ENCODE peak calls at places on chromosomes 3 and 15, in eight cellular contexts. One of them, this sample, is unnamed.

GRCh38 chr3:128009952-128010846 is 42.0 kb upstream of the SEC61A1 start:
- DNase-seq in endothelial cell of umbilical vein: no peak
- DNase-seq in mesenchymal stem cell: peak
- DNase-seq in IMR-90: peak
- DNase-seq in fibroblast of lung: peak
- DNase-seq in HCT116: no peak
- DNase-seq in PC-3: no peak
- DNase-seq in keratinocyte: no peak
- DNase-seq in this sample: no peak

GRCh38 chr3:79845546-79845945 is 77.7 kb upstream of the ROBO1 start:
- DNase-seq in endothelial cell of umbilical vein: no peak
- DNase-seq in mesenchymal stem cell: no peak
- DNase-seq in IMR-90: no peak
- DNase-seq in fibroblast of lung: peak
- DNase-seq in HCT116: no peak
- DNase-seq in PC-3: no peak
- DNase-seq in keratinocyte: no peak
- DNase-seq in this sample: no peak

GRCh38 chr3:72448375-72448823 is 399.8 kb downstream of the SHQ1 start:
- DNase-seq in endothelial cell of umbilical vein: no peak
- DNase-seq in mesenchymal stem cell: no peak
- DNase-seq in IMR-90: no peak
- DNase-seq in fibroblast of lung: no peak
- DNase-seq in HCT116: no peak
- DNase-seq in PC-3: no peak
- DNase-seq in keratinocyte: no peak
- DNase-seq in this sample: no peak

GRCh38 chr3:159941043-159941994 is 47.3 kb upstream of the IL12A start:
- DNase-seq in endothelial cell of umbilical vein: no peak
- DNase-seq in mesenchymal stem cell: no peak
- DNase-seq in IMR-90: peak
- DNase-seq in fibroblast of lung: peak
- DNase-seq in HCT116: no peak
- DNase-seq in PC-3: peak
- DNase-seq in keratinocyte: no peak
- DNase-seq in this sample: no peak

GRCh38 chr3:107106316-107106715 is 270.9 kb upstream of the CCDC54 start:
- DNase-seq in endothelial cell of umbilical vein: no peak
- DNase-seq in mesenchymal stem cell: peak
- DNase-seq in IMR-90: peak
- DNase-seq in fibroblast of lung: peak
- DNase-seq in HCT116: peak
- DNase-seq in PC-3: peak
- DNase-seq in keratinocyte: no peak
- DNase-seq in this sample: no peak

GRCh38 chr15:40232625-40233070 is 6.2 kb upstream of the PAK6 start:
- DNase-seq in endothelial cell of umbilical vein: no peak
- DNase-seq in mesenchymal stem cell: no peak
- DNase-seq in IMR-90: peak
- DNase-seq in fibroblast of lung: peak
- DNase-seq in HCT116: no peak
- DNase-seq in PC-3: no peak
- DNase-seq in keratinocyte: no peak
- DNase-seq in this sample: no peak

GRCh38 chr15:53036641-53037040 is 246.5 kb upstream of the ONECUT1 start:
- DNase-seq in endothelial cell of umbilical vein: no peak
- DNase-seq in mesenchymal stem cell: no peak
- DNase-seq in IMR-90: no peak
- DNase-seq in fibroblast of lung: no peak
- DNase-seq in HCT116: no peak
- DNase-seq in PC-3: no peak
- DNase-seq in keratinocyte: no peak
- DNase-seq in this sample: no peak

GRCh38 chr15:52357949-52358348 is 62.3 kb upstream of the MYO5C start:
- DNase-seq in endothelial cell of umbilical vein: no peak
- DNase-seq in mesenchymal stem cell: no peak
- DNase-seq in IMR-90: no peak
- DNase-seq in fibroblast of lung: no peak
- DNase-seq in HCT116: no peak
- DNase-seq in PC-3: no peak
- DNase-seq in keratinocyte: no peak
- DNase-seq in this sample: no peak

GRCh38 chr3:187450791-187451190 is 82.6 kb downstream of the RTP4 start:
- DNase-seq in endothelial cell of umbilical vein: no peak
- DNase-seq in mesenchymal stem cell: no peak
- DNase-seq in IMR-90: no peak
- DNase-seq in fibroblast of lung: no peak
- DNase-seq in HCT116: no peak
- DNase-seq in PC-3: no peak
- DNase-seq in keratinocyte: no peak
- DNase-seq in this sample: no peak

GRCh38 chr3:40841131-40841530 is 316.4 kb downstream of the ZNF621 start:
- DNase-seq in endothelial cell of umbilical vein: no peak
- DNase-seq in mesenchymal stem cell: no peak
- DNase-seq in IMR-90: no peak
- DNase-seq in fibroblast of lung: no peak
- DNase-seq in HCT116: no peak
- DNase-seq in PC-3: no peak
- DNase-seq in keratinocyte: no peak
- DNase-seq in this sample: no peak

GRCh38 chr3:3619815-3620214 is 179.4 kb upstream of the LRRN1 start:
- DNase-seq in endothelial cell of umbilical vein: no peak
- DNase-seq in mesenchymal stem cell: no peak
- DNase-seq in IMR-90: no peak
- DNase-seq in fibroblast of lung: no peak
- DNase-seq in HCT116: no peak
- DNase-seq in PC-3: no peak
- DNase-seq in keratinocyte: no peak
- DNase-seq in this sample: no peak

GRCh38 chr15:44084171-44084570 is 110.9 kb downstream of the FRMD5 start:
- DNase-seq in endothelial cell of umbilical vein: peak
- DNase-seq in mesenchymal stem cell: no peak
- DNase-seq in IMR-90: no peak
- DNase-seq in fibroblast of lung: peak
- DNase-seq in HCT116: no peak
- DNase-seq in PC-3: no peak
- DNase-seq in keratinocyte: no peak
- DNase-seq in this sample: no peak

GRCh38 chr15:65384895-65385867 is 7.4 kb upstream of the IGDCC3 start:
- DNase-seq in endothelial cell of umbilical vein: peak
- DNase-seq in mesenchymal stem cell: peak
- DNase-seq in IMR-90: peak
- DNase-seq in fibroblast of lung: peak
- DNase-seq in HCT116: peak
- DNase-seq in PC-3: peak
- DNase-seq in keratinocyte: peak
- DNase-seq in this sample: peak

GRCh38 chr3:126638790-126639189 is 16.1 kb downstream of the TXNRD3 start:
- DNase-seq in endothelial cell of umbilical vein: no peak
- DNase-seq in mesenchymal stem cell: no peak
- DNase-seq in IMR-90: no peak
- DNase-seq in fibroblast of lung: no peak
- DNase-seq in HCT116: no peak
- DNase-seq in PC-3: no peak
- DNase-seq in keratinocyte: no peak
- DNase-seq in this sample: no peak

GRCh38 chr15:76057332-76058000 is 2.3 kb upstream of the TMEM266 start:
- DNase-seq in endothelial cell of umbilical vein: peak
- DNase-seq in mesenchymal stem cell: peak
- DNase-seq in IMR-90: peak
- DNase-seq in fibroblast of lung: peak
- DNase-seq in HCT116: no peak
- DNase-seq in PC-3: peak
- DNase-seq in keratinocyte: no peak
- DNase-seq in this sample: peak

GRCh38 chr15:68275165-68275746 is 2.3 kb upstream of the FEM1B start:
- DNase-seq in endothelial cell of umbilical vein: no peak
- DNase-seq in mesenchymal stem cell: peak
- DNase-seq in IMR-90: peak
- DNase-seq in fibroblast of lung: no peak
- DNase-seq in HCT116: no peak
- DNase-seq in PC-3: peak
- DNase-seq in keratinocyte: no peak
- DNase-seq in this sample: no peak

GRCh38 chr3:134898315-134898714 is 103.3 kb downstream of the EPHB1 start:
- DNase-seq in endothelial cell of umbilical vein: no peak
- DNase-seq in mesenchymal stem cell: no peak
- DNase-seq in IMR-90: no peak
- DNase-seq in fibroblast of lung: no peak
- DNase-seq in HCT116: no peak
- DNase-seq in PC-3: no peak
- DNase-seq in keratinocyte: no peak
- DNase-seq in this sample: no peak

GRCh38 chr3:113697192-113698090 is 999 bp upstream of the USF3 start:
- DNase-seq in endothelial cell of umbilical vein: peak
- DNase-seq in mesenchymal stem cell: peak
- DNase-seq in IMR-90: peak
- DNase-seq in fibroblast of lung: no peak
- DNase-seq in HCT116: no peak
- DNase-seq in PC-3: peak
- DNase-seq in keratinocyte: no peak
- DNase-seq in this sample: peak

GRCh38 chr15:101390462-101390861 is 95.4 kb upstream of the SNRPA1 start:
- DNase-seq in endothelial cell of umbilical vein: no peak
- DNase-seq in mesenchymal stem cell: no peak
- DNase-seq in IMR-90: no peak
- DNase-seq in fibroblast of lung: no peak
- DNase-seq in HCT116: no peak
- DNase-seq in PC-3: no peak
- DNase-seq in keratinocyte: no peak
- DNase-seq in this sample: no peak

GRCh38 chr3:16715281-16715680 is 110.1 kb upstream of the DAZL start:
- DNase-seq in endothelial cell of umbilical vein: no peak
- DNase-seq in mesenchymal stem cell: no peak
- DNase-seq in IMR-90: no peak
- DNase-seq in fibroblast of lung: no peak
- DNase-seq in HCT116: no peak
- DNase-seq in PC-3: no peak
- DNase-seq in keratinocyte: no peak
- DNase-seq in this sample: no peak

GRCh38 chr3:100402150-100402706 is 889 bp downstream of the LNP1 start:
- DNase-seq in endothelial cell of umbilical vein: peak
- DNase-seq in mesenchymal stem cell: peak
- DNase-seq in IMR-90: peak
- DNase-seq in fibroblast of lung: peak
- DNase-seq in HCT116: no peak
- DNase-seq in PC-3: peak
- DNase-seq in keratinocyte: no peak
- DNase-seq in this sample: peak

GRCh38 chr15:98671060-98672008 is 23.0 kb downstream of the IGF1R start:
- DNase-seq in endothelial cell of umbilical vein: peak
- DNase-seq in mesenchymal stem cell: peak
- DNase-seq in IMR-90: peak
- DNase-seq in fibroblast of lung: peak
- DNase-seq in HCT116: no peak
- DNase-seq in PC-3: no peak
- DNase-seq in keratinocyte: no peak
- DNase-seq in this sample: no peak
- H2AFZ ChIP-seq in endothelial cell of umbilical vein: peak
- H2AFZ ChIP-seq in mesenchymal stem cell: no peak
- H2AFZ ChIP-seq in IMR-90: no peak
- H2AFZ ChIP-seq in fibroblast of lung: peak
- H2AFZ ChIP-seq in HCT116: no peak
- H2AFZ ChIP-seq in PC-3: no peak
- H2AFZ ChIP-seq in keratinocyte: no peak
- H2AFZ ChIP-seq in this sample: no peak

DNA sequence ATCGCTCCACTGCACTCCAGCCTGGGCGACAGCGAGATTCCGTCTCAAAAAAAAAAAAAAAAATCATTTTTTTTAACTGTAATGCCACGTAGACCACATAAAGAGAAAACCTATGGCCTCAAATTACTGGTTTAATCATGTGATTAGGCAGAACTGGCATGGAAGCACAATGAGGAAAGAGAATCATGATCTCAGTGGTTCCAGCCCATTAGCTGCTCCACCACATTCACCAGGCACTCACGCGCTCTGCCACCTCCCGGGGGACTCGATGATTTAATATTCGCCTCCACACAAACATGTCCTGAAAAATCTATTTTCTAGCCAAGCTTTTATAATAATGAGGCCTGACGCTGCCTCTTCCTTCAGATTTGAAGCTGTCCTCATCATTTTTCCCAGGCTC is 204.7 kb downstream of the TBL1XR1 start:
- DNase-seq in endothelial cell of umbilical vein: no peak
- DNase-seq in mesenchymal stem cell: no peak
- DNase-seq in IMR-90: no peak
- DNase-seq in fibroblast of lung: no peak
- DNase-seq in HCT116: no peak
- DNase-seq in PC-3: no peak
- DNase-seq in keratinocyte: no peak
- DNase-seq in this sample: no peak
- H3K27ac ChIP-seq in endothelial cell of umbilical vein: no peak
- H3K27ac ChIP-seq in mesenchymal stem cell: no peak
- H3K27ac ChIP-seq in IMR-90: no peak
- H3K27ac ChIP-seq in fibroblast of lung: no peak
- H3K27ac ChIP-seq in HCT116: no peak
- H3K27ac ChIP-seq in PC-3: no peak
- H3K27ac ChIP-seq in keratinocyte: no peak
- H3K27ac ChIP-seq in this sample: no peak

GRCh38 chr3:57166660-57167059 is 1.5 kb upstream of the IL17RD start:
- DNase-seq in endothelial cell of umbilical vein: no peak
- DNase-seq in mesenchymal stem cell: no peak
- DNase-seq in IMR-90: no peak
- DNase-seq in fibroblast of lung: no peak
- DNase-seq in HCT116: no peak
- DNase-seq in PC-3: no peak
- DNase-seq in keratinocyte: no peak
- DNase-seq in this sample: no peak

GRCh38 chr3:57170946-57171345 is 5.8 kb upstream of the IL17RD start:
- DNase-seq in endothelial cell of umbilical vein: no peak
- DNase-seq in mesenchymal stem cell: no peak
- DNase-seq in IMR-90: no peak
- DNase-seq in fibroblast of lung: no peak
- DNase-seq in HCT116: no peak
- DNase-seq in PC-3: peak
- DNase-seq in keratinocyte: no peak
- DNase-seq in this sample: no peak

GRCh38 chr3:57169872-57170623 is 4.9 kb upstream of the IL17RD start:
- DNase-seq in endothelial cell of umbilical vein: peak
- DNase-seq in mesenchymal stem cell: peak
- DNase-seq in IMR-90: peak
- DNase-seq in fibroblast of lung: peak
- DNase-seq in HCT116: peak
- DNase-seq in PC-3: peak
- DNase-seq in keratinocyte: peak
- DNase-seq in this sample: peak

GRCh38 chr3:57168151-57168550 is 3.0 kb upstream of the IL17RD start:
- DNase-seq in endothelial cell of umbilical vein: no peak
- DNase-seq in mesenchymal stem cell: no peak
- DNase-seq in IMR-90: no peak
- DNase-seq in fibroblast of lung: no peak
- DNase-seq in HCT116: no peak
- DNase-seq in PC-3: no peak
- DNase-seq in keratinocyte: no peak
- DNase-seq in this sample: no peak

GRCh38 chr3:57169106-57169505 is 4.0 kb upstream of the IL17RD start:
- DNase-seq in endothelial cell of umbilical vein: no peak
- DNase-seq in mesenchymal stem cell: no peak
- DNase-seq in IMR-90: no peak
- DNase-seq in fibroblast of lung: no peak
- DNase-seq in HCT116: no peak
- DNase-seq in PC-3: no peak
- DNase-seq in keratinocyte: no peak
- DNase-seq in this sample: no peak
- H3K4me3 ChIP-seq in endothelial cell of umbilical vein: no peak
- H3K4me3 ChIP-seq in mesenchymal stem cell: no peak
- H3K4me3 ChIP-seq in IMR-90: no peak
- H3K4me3 ChIP-seq in fibroblast of lung: no peak
- H3K4me3 ChIP-seq in HCT116: no peak
- H3K4me3 ChIP-seq in PC-3: no peak
- H3K4me3 ChIP-seq in keratinocyte: no peak
- H3K4me3 ChIP-seq in this sample: no peak

GRCh38 chr3:141460097-141460704 is 26.6 kb upstream of the RASA2 start:
- DNase-seq in endothelial cell of umbilical vein: peak
- DNase-seq in mesenchymal stem cell: peak
- DNase-seq in IMR-90: peak
- DNase-seq in fibroblast of lung: peak
- DNase-seq in HCT116: peak
- DNase-seq in PC-3: peak
- DNase-seq in keratinocyte: no peak
- DNase-seq in this sample: peak
- H2AFZ ChIP-seq in endothelial cell of umbilical vein: no peak
- H2AFZ ChIP-seq in mesenchymal stem cell: no peak
- H2AFZ ChIP-seq in IMR-90: peak
- H2AFZ ChIP-seq in fibroblast of lung: peak
- H2AFZ ChIP-seq in HCT116: peak
- H2AFZ ChIP-seq in PC-3: peak
- H2AFZ ChIP-seq in keratinocyte: no peak
- H2AFZ ChIP-seq in this sample: no peak